ENCODE peak calls at places on chromosomes 5 and 9, in four cellular contexts. One of them, this sample, is unnamed.

GRCh38 chr5:50441479-50441815 is 359 bp upstream of the EMB start:
- DNase-seq in hypothalamus: peak; percentile 9
- DNase-seq in GM04504: no peak
- DNase-seq in LHCN-M2: no peak
- DNase-seq in this sample: no peak

GRCh38 chr9:20622330-20623020 is at the start of gene MLLT3:
- DNase-seq in hypothalamus: peak; percentile 97
- DNase-seq in GM04504: peak; percentile 89
- DNase-seq in LHCN-M2: peak; percentile 95
- DNase-seq in this sample: peak; percentile 95

GRCh38 chr5:149408252-149409099 is 29.4 kb upstream of the IL17B start:
- DNase-seq in hypothalamus: no peak
- DNase-seq in LHCN-M2: no peak
- DNase-seq in GM04504: no peak
- DNase-seq in this sample: no peak

GRCh38 chr5:91636351-91636750 is 253.2 kb upstream of the ARRDC3 start:
- DNase-seq in hypothalamus: no peak
- DNase-seq in GM04504: no peak
- DNase-seq in LHCN-M2: no peak
- DNase-seq in this sample: no peak

GRCh38 chr9:70143394-70144130 is 99.9 kb downstream of the MAMDC2 start:
- DNase-seq in LHCN-M2: no peak
- DNase-seq in GM04504: no peak
- DNase-seq in hypothalamus: no peak
- DNase-seq in this sample: no peak

GRCh38 chr5:67303356-67303755 is 106.8 kb upstream of the CD180 start:
- DNase-seq in hypothalamus: no peak
- DNase-seq in LHCN-M2: peak; percentile 38
- DNase-seq in GM04504: no peak
- DNase-seq in this sample: peak; percentile 50

GRCh38 chr9:2281031-2281802 is 266.1 kb downstream of the SMARCA2 start:
- DNase-seq in LHCN-M2: no peak
- DNase-seq in hypothalamus: no peak
- DNase-seq in GM04504: no peak
- DNase-seq in this sample: peak; percentile 61

GRCh38 chr5:169177431-169177694 is 123.6 kb downstream of the SLIT3 start:
- DNase-seq in LHCN-M2: no peak
- DNase-seq in hypothalamus: no peak
- DNase-seq in GM04504: no peak
- DNase-seq in this sample: no peak

GRCh38 chr9:35104586-35104985 is 1.7 kb upstream of the STOML2 start:
- DNase-seq in LHCN-M2: no peak
- DNase-seq in GM04504: no peak
- DNase-seq in hypothalamus: peak; percentile 3
- DNase-seq in this sample: no peak

GRCh38 chr9:107068581-107068980 is 205.6 kb downstream of the ZNF462 start:
- DNase-seq in hypothalamus: no peak
- DNase-seq in GM04504: no peak
- DNase-seq in LHCN-M2: no peak
- DNase-seq in this sample: no peak

GRCh38 chr5:170159101-170159698 is 53.5 kb downstream of the FOXI1 start:
- DNase-seq in GM04504: peak; percentile 86
- DNase-seq in hypothalamus: no peak
- DNase-seq in LHCN-M2: peak; percentile 3
- DNase-seq in this sample: peak; percentile 16

GRCh38 chr9:77384406-77384805 is 207.1 kb downstream of the VPS13A start:
- DNase-seq in LHCN-M2: peak; percentile 68
- DNase-seq in hypothalamus: no peak
- DNase-seq in GM04504: no peak
- DNase-seq in this sample: peak; percentile 42

This sample was measured in fibroblast of the aortic adventitia.